ENCODE peak calls at places on chromosomes 3 and 15, in eight cellular contexts. N is GM03348; W is stomach; O is SW 1271; P is pulmonary artery endothelial cell; J is BE2C; L is WTC11; I is CD8-positive, alpha-beta T cell. V is an unnamed sample.

GRCh38 chr15:70670680-70671079 is 92.7 kb downstream of the UACA start:
- DNase-seq in N (no peak), L (no peak), J (no peak), I (no peak), P (no peak), W (no peak), O (peak), V (no peak)

GRCh38 chr3:197940745-197941384 is 9.1 kb upstream of the RPL35A start:
- DNase-seq in L (no peak), P (no peak), W (no peak), I (no peak), O (no peak), J (no peak), N (no peak), V (no peak)

GRCh38 chr3:33331414-33331813 is 54.2 kb downstream of the FBXL2 start:
- DNase-seq in I (no peak), J (no peak), P (no peak), W (no peak), N (no peak), O (no peak), L (no peak), V (no peak)

GRCh38 chr15:67030036-67030762 is 35.2 kb upstream of the SMAD3 start:
- DNase-seq in O (no peak), W (no peak), N (no peak), J (no peak), I (no peak), L (peak), P (no peak), V (no peak)

GRCh38 chr3:31407665-31408064 is 125.1 kb upstream of the STT3B start:
- DNase-seq in P (no peak), L (no peak), O (no peak), I (no peak), J (no peak), N (peak), W (no peak), V (no peak)

GRCh38 chr3:28575100-28575747 is 226.6 kb upstream of the AZI2 start:
- DNase-seq in L (peak), J (peak), I (no peak), O (no peak), W (peak), P (no peak), N (peak), V (no peak)

GRCh38 chr3:68142331-68142887 is 488.0 kb upstream of the SUCLG2 start:
- DNase-seq in J (no peak), O (no peak), P (no peak), L (no peak), W (no peak), I (no peak), N (no peak), V (no peak)

GRCh38 chr3:188578579-188579363 is 424.8 kb downstream of the LPP start:
- DNase-seq in P (no peak), W (no peak), I (no peak), J (peak), O (no peak), L (no peak), N (peak), V (no peak)

GRCh38 chr3:189624130-189624529 is 7.1 kb upstream of the TP63 start:
- DNase-seq in J (no peak), W (no peak), N (no peak), P (no peak), L (no peak), I (no peak), O (no peak), V (no peak)

GRCh38 chr3:126130081-126130855 is 46.3 kb upstream of the SLC41A3 start:
- DNase-seq in P (no peak), O (no peak), I (no peak), L (no peak), W (peak), N (no peak), J (no peak), V (no peak)

GRCh38 chr3:127647171-127647884 is 18.3 kb downstream of the PODXL2 start:
- DNase-seq in W (no peak), O (no peak), L (no peak), N (no peak), J (no peak), I (no peak), P (no peak), V (no peak)

GRCh38 chr15:27813139-27813538 is 286.0 kb downstream of the OCA2 start:
- DNase-seq in L (no peak), P (no peak), J (no peak), N (no peak), O (no peak), I (no peak), W (no peak), V (no peak)

GRCh38 chr3:157810924-157811718 is 295.1 kb downstream of the SHOX2 start:
- DNase-seq in J (peak), W (no peak), N (no peak), P (no peak), L (no peak), I (no peak), O (no peak), V (no peak)

GRCh38 chr3:141485578-141486415 is 1.0 kb upstream of the RASA2 start:
- DNase-seq in L (no peak), I (no peak), J (no peak), O (peak), P (peak), N (peak), W (no peak), V (peak)

GRCh38 chr3:67737158-67737557 is 82.7 kb upstream of the SUCLG2 start:
- DNase-seq in O (no peak), P (no peak), L (no peak), J (no peak), N (no peak), W (no peak), I (no peak), V (no peak)

GRCh38 chr3:70731046-70731445 is 418.6 kb upstream of the MDFIC2 start:
- DNase-seq in P (no peak), W (no peak), J (no peak), O (no peak), I (no peak), L (no peak), N (no peak), V (no peak)

GRCh38 chr3:51391566-51392300 is 648 bp downstream of the RBM15B start:
- DNase-seq in P (no peak), N (peak), W (peak), I (no peak), O (no peak), J (peak), L (peak), V (no peak)

GRCh38 chr3:150547045-150547753 is 612 bp downstream of the EIF2A start:
- DNase-seq in I (no peak), L (no peak), W (no peak), O (no peak), N (peak), J (no peak), P (no peak), V (no peak)

GRCh38 chr3:143249014-143249413 is 129.4 kb downstream of the CHST2 start:
- DNase-seq in O (no peak), P (no peak), N (no peak), L (no peak), I (no peak), W (no peak), J (no peak), V (no peak)

GRCh38 chr3:52216585-52217408 is 8.6 kb downstream of the TLR9 start:
- DNase-seq in L (no peak), N (peak), P (peak), O (peak), I (peak), W (peak), J (peak), V (peak)

GRCh38 chr3:81684739-81685395 is 76.6 kb downstream of the GBE1 start:
- DNase-seq in W (no peak), J (no peak), O (no peak), P (no peak), L (no peak), I (no peak), N (peak), V (no peak)

GRCh38 chr3:43755511-43756200 is 64.9 kb downstream of the ABHD5 start:
- DNase-seq in I (no peak), L (no peak), P (no peak), W (no peak), N (no peak), J (no peak), O (no peak), V (no peak)

GRCh38 chr15:78033864-78034263 is 43.6 kb downstream of the TBC1D2B start:
- DNase-seq in I (peak), J (no peak), N (no peak), L (no peak), P (peak), O (no peak), W (peak), V (no peak)

GRCh38 chr3:193978030-193978429 is 157.9 kb upstream of the HES1 start:
- DNase-seq in P (no peak), N (no peak), I (no peak), O (no peak), W (no peak), J (no peak), L (no peak), V (no peak)

GRCh38 chr15:90680371-90680935 is 36.7 kb upstream of the BLM start:
- DNase-seq in N (peak), L (no peak), J (no peak), O (peak), W (no peak), P (no peak), I (no peak), V (no peak)

GRCh38 chr3:56776551-56776950 is 25.2 kb downstream of the ARHGEF3 start:
- DNase-seq in O (no peak), J (no peak), N (no peak), P (no peak), I (no peak), L (no peak), W (no peak), V (no peak)

GRCh38 chr15:96362001-96362758 is 31.7 kb downstream of the NR2F2 start:
- DNase-seq in W (no peak), P (no peak), O (no peak), N (no peak), L (no peak), J (no peak), I (no peak), V (no peak)

GRCh38 chr15:88484781-88485246 is 17.3 kb downstream of the MRPS11 start:
- DNase-seq in I (no peak), W (no peak), L (no peak), J (peak), N (peak), P (no peak), O (no peak), V (no peak)

GRCh38 chr15:35141743-35142356 is 56.8 kb upstream of the NANOGP8 start:
- DNase-seq in N (peak), L (no peak), P (no peak), W (no peak), O (no peak), I (no peak), J (no peak), V (no peak)

GRCh38 chr3:167811071-167811470 is 75.5 kb downstream of the SERPINI1 start:
- DNase-seq in N (no peak), L (no peak), J (no peak), O (no peak), W (no peak), I (no peak), P (no peak), V (no peak)

GRCh38 chr3:42846682-42847522 is 28.8 kb downstream of the CYP8B1 start:
- DNase-seq in O (no peak), P (no peak), J (no peak), I (no peak), W (no peak), L (no peak), N (no peak), V (no peak)

GRCh38 chr3:174859756-174860155 is 622 bp downstream of the NAALADL2 start:
- DNase-seq in O (no peak), W (no peak), J (no peak), I (no peak), P (no peak), N (no peak), L (no peak), V (no peak)

GRCh38 chr3:111392911-111393351 is 149.1 kb upstream of the CD96 start:
- DNase-seq in L (no peak), P (no peak), O (no peak), J (no peak), I (peak), N (no peak), W (no peak), V (peak)

GRCh38 chr15:29925227-29926082 is 103.2 kb upstream of the TJP1 start:
- DNase-seq in L (peak), P (peak), I (peak), J (peak), N (peak), O (peak), W (peak), V (peak)

GRCh38 chr3:166080096-166080495 is 242.9 kb upstream of the BCHE start:
- DNase-seq in J (no peak), O (no peak), L (no peak), N (no peak), W (no peak), P (no peak), I (no peak), V (no peak)

V was measured in HCT116.